ENCODE peak calls at places on chromosome 12, in four cellular contexts. One of them, this sample, is unnamed.

GRCh38 chr12:30602678-30603077 is 93.0 kb downstream of the IPO8 start:
- DNase-seq in HepG2: no peak
- DNase-seq in H1: no peak
- DNase-seq in K562: no peak
- DNase-seq in this sample: no peak

GRCh38 chr12:24705741-24706358 is 243.1 kb downstream of the BCAT1 start:
- DNase-seq in HepG2: no peak
- DNase-seq in H1: no peak
- DNase-seq in K562: no peak
- DNase-seq in this sample: no peak

GRCh38 chr12:80937391-80938238 is at the start of gene LIN7A:
- DNase-seq in HepG2: peak; percentile 18
- DNase-seq in H1: peak; percentile 10
- DNase-seq in K562: no peak
- DNase-seq in this sample: no peak

GRCh38 chr12:5808956-5809355 is 136.1 kb downstream of the ANO2 start:
- DNase-seq in HepG2: no peak
- DNase-seq in H1: no peak
- DNase-seq in K562: no peak
- DNase-seq in this sample: peak; percentile 54

GRCh38 chr12:125755512-125755911 is 690.3 kb downstream of the AACS start:
- DNase-seq in HepG2: no peak
- DNase-seq in H1: no peak
- DNase-seq in K562: no peak
- DNase-seq in this sample: no peak

GRCh38 chr12:22974865-22975264 is 349.9 kb downstream of the ETNK1 start:
- DNase-seq in HepG2: peak; percentile 13
- DNase-seq in H1: no peak
- DNase-seq in K562: peak; percentile 9
- DNase-seq in this sample: peak; percentile 15

GRCh38 chr12:58787021-58787760 is 133.1 kb downstream of the LRIG3 start:
- DNase-seq in HepG2: no peak
- DNase-seq in H1: no peak
- DNase-seq in K562: no peak
- DNase-seq in this sample: no peak

GRCh38 chr12:30797689-30798088 is 42.9 kb upstream of the CAPRIN2 start:
- DNase-seq in HepG2: no peak
- DNase-seq in H1: no peak
- DNase-seq in K562: no peak
- DNase-seq in this sample: no peak

GRCh38 chr12:114412307-114412706 is 6.4 kb upstream of the TBX5 start:
- DNase-seq in HepG2: no peak
- DNase-seq in H1: no peak
- DNase-seq in K562: no peak
- DNase-seq in this sample: no peak

GRCh38 chr12:65875635-65876034 is 51.4 kb downstream of the HMGA2 start:
- DNase-seq in HepG2: no peak
- DNase-seq in H1: no peak
- DNase-seq in K562: no peak
- DNase-seq in this sample: no peak

GRCh38 chr12:27101290-27101689 is 18.9 kb upstream of the C12orf71 start:
- DNase-seq in HepG2: no peak
- DNase-seq in H1: no peak
- DNase-seq in K562: no peak
- DNase-seq in this sample: no peak

GRCh38 chr12:95943231-95943842 is at the start of gene AMDHD1:
- DNase-seq in HepG2: peak; percentile 45
- DNase-seq in H1: no peak
- DNase-seq in K562: no peak
- DNase-seq in this sample: peak; percentile 40

GRCh38 chr12:125324861-125325260 is 259.6 kb downstream of the AACS start:
- DNase-seq in HepG2: no peak
- DNase-seq in H1: no peak
- DNase-seq in K562: no peak
- DNase-seq in this sample: no peak

DNA sequence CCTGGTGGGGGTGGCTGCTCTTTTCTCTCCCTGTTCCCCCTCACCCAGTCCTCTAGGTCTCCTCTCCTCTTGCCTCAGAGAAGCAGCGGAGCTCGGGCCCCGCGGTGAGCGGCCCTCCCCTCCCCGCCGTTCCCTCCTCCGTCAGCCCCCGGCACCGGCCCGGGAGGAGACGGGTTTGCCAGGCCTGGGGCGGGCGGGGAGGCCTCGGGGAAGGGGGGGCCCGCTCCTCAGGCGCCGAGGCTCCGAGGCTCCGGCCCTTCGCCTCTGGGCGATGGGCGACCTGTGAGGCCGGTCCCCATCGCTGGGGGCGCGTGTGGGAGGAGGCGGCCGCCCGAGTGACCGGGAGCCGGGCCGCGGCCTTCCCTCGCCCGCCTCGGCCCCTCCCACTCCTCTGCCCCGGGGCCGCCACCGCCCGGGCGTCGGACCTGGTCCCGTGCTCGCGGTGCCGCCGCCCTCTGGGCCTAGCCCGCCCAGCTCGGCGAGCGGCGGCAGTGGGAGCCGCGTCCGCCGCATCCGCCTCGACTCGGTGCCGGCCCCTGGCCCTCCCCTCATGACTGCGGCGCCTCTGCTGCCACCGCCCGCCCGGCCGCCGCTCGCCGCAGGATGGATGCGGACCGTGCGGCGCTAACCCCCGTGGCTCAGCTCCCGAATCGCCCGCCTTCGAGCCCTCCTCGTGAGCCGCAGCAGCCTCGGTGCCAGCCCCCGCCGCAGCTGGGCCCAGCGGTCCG is 458 bp downstream of the WNK1 start:
- DNase-seq in HepG2: no peak
- DNase-seq in H1: no peak
- DNase-seq in K562: peak; percentile 57
- DNase-seq in this sample: no peak
- TF ChIP-seq CTCF in HepG2: no peak
- TF ChIP-seq CTCF in H1: peak; percentile 26
- TF ChIP-seq CTCF in K562: no peak
- TF ChIP-seq CTCF in this sample: no peak

GRCh38 chr12:13375583-13376413 is 179.3 kb downstream of the EMP1 start:
- DNase-seq in HepG2: no peak
- DNase-seq in H1: no peak
- DNase-seq in K562: no peak
- DNase-seq in this sample: no peak

GRCh38 chr12:13376627-13377373 is 180.3 kb downstream of the EMP1 start:
- DNase-seq in HepG2: no peak
- DNase-seq in H1: no peak
- DNase-seq in K562: no peak
- DNase-seq in this sample: no peak

GRCh38 chr12:13377698-13378097 is 181.2 kb downstream of the EMP1 start:
- DNase-seq in HepG2: no peak
- DNase-seq in H1: no peak
- DNase-seq in K562: no peak
- DNase-seq in this sample: no peak

GRCh38 chr12:13380297-13380696 is 183.8 kb downstream of the EMP1 start:
- DNase-seq in HepG2: no peak
- DNase-seq in H1: no peak
- DNase-seq in K562: no peak
- DNase-seq in this sample: no peak

GRCh38 chr12:13379531-13379930 is 183.0 kb downstream of the EMP1 start:
- DNase-seq in HepG2: no peak
- DNase-seq in H1: no peak
- DNase-seq in K562: no peak
- DNase-seq in this sample: no peak
- TF ChIP-seq FOSL1 in HepG2: no peak
- TF ChIP-seq FOSL1 in H1: no peak
- TF ChIP-seq FOSL1 in K562: no peak
- TF ChIP-seq FOSL1 in this sample: no peak

GRCh38 chr12:13171921-13172859 is 24.3 kb upstream of the EMP1 start:
- DNase-seq in HepG2: no peak
- DNase-seq in H1: no peak
- DNase-seq in K562: no peak
- DNase-seq in this sample: no peak

GRCh38 chr12:13173537-13173936 is 23.0 kb upstream of the EMP1 start:
- DNase-seq in HepG2: no peak
- DNase-seq in H1: no peak
- DNase-seq in K562: no peak
- DNase-seq in this sample: peak; percentile 72

GRCh38 chr12:13175499-13175898 is 21.0 kb upstream of the EMP1 start:
- DNase-seq in HepG2: no peak
- DNase-seq in H1: no peak
- DNase-seq in K562: no peak
- DNase-seq in this sample: no peak

GRCh38 chr12:13170892-13171490 is 25.5 kb upstream of the EMP1 start:
- DNase-seq in HepG2: no peak
- DNase-seq in H1: no peak
- DNase-seq in K562: no peak
- DNase-seq in this sample: no peak

DNA sequence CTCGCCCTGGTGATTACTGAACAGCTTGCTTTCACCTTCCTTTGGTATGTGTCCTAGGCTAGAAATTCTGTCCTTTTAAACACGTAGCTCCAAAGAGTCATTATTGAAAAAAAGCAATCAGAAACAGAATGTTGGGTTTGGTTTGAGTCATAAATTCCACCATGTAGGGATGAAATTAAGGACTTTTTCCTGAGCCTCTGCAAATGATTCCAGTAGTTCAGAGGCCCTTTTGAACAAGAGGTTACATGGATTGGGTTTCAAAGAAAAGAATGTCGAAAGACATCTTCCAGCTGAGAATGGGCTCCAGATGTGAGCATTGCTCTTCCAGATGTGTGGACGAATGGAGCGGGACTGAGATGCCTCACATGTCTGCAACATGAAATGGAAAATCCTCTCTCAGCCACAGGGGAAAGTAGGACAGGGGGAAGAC is 23.5 kb upstream of the EMP1 start:
- DNase-seq in HepG2: no peak
- DNase-seq in H1: no peak
- DNase-seq in K562: no peak
- DNase-seq in this sample: no peak
- TF ChIP-seq ATF3 in HepG2: no peak
- TF ChIP-seq ATF3 in H1: no peak
- TF ChIP-seq ATF3 in K562: no peak
- TF ChIP-seq ATF3 in this sample: no peak

DNA sequence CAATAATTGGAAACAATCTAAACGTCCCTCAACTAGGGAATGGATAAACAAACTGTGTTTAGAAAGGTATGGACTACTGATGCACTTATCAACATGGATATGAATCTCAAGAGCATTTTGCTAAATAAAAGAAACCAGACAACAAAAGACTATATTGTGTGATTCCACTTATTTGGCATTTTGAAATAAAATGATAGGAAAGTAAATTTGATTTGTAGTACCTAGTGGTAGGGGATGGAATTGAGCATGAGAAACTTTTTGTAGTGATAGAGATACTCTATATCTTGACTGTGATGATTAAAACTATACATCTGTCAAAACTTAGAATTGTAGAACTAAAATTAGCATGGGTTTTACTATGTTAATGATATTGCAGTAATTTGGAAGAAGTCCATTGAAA is 87.1 kb downstream of the ARID2 start:
- DNase-seq in HepG2: no peak
- DNase-seq in H1: no peak
- DNase-seq in K562: no peak
- DNase-seq in this sample: no peak
- TF ChIP-seq CTCF in HepG2: no peak
- TF ChIP-seq CTCF in H1: no peak
- TF ChIP-seq CTCF in K562: no peak
- TF ChIP-seq CTCF in this sample: peak; percentile 4

GRCh38 chr12:94206886-94207285 is 58.5 kb downstream of the PLXNC1 start:
- DNase-seq in HepG2: no peak
- DNase-seq in H1: no peak
- DNase-seq in K562: no peak
- DNase-seq in this sample: no peak
- TF ChIP-seq FOSL1 in HepG2: no peak
- TF ChIP-seq FOSL1 in H1: no peak
- TF ChIP-seq FOSL1 in K562: no peak
- TF ChIP-seq FOSL1 in this sample: no peak

This sample was measured in HCT116.